ENCODE peak calls at places on chromosomes 13 and 19, in six cellular contexts. U is uterus, V is IMR-90, K is HCT116, F is stomach, E is breast epithelium. S is an unnamed sample.

GRCh38 chr13:51801631-51802099 is 2.3 kb downstream of the DHRS12 start:
- DNase-seq in U (peak; percentile 60), V (no peak), K (no peak), F (peak; percentile 92), E (peak; percentile 78), S (peak; percentile 81)

GRCh38 chr13:71240906-71241305 is 626.1 kb downstream of the DACH1 start:
- DNase-seq in U (no peak), V (no peak), K (no peak), F (no peak), E (no peak), S (no peak)

GRCh38 chr19:6667114-6667627 is 2.8 kb downstream of the TNFSF14 start:
- DNase-seq in U (no peak), V (no peak), K (no peak), F (no peak), E (no peak), S (peak; percentile 26)

GRCh38 chr19:55650602-55651230 is 2.7 kb downstream of the CCDC106 start:
- DNase-seq in U (no peak), V (no peak), K (no peak), F (no peak), E (no peak), S (no peak)

GRCh38 chr13:73975767-73976166 is 158.4 kb downstream of the KLF12 start:
- DNase-seq in U (no peak), V (no peak), K (no peak), F (no peak), E (no peak), S (no peak)

GRCh38 chr13:105599477-105600037 is 935.9 kb downstream of the EFNB2 start:
- DNase-seq in U (no peak), V (no peak), K (no peak), F (no peak), E (no peak), S (no peak)

GRCh38 chr19:22545751-22546150 is 88.4 kb upstream of the ZNF492 start:
- DNase-seq in U (peak; percentile 58), V (no peak), K (peak; percentile 8), F (no peak), E (peak; percentile 68), S (no peak)

GRCh38 chr13:30107536-30108136 is 199.7 kb downstream of the KATNAL1 start:
- DNase-seq in U (no peak), V (peak; percentile 84), K (no peak), F (peak; percentile 37), E (no peak), S (no peak)

GRCh38 chr13:80787604-80788003 is 446.7 kb upstream of the SPRY2 start:
- DNase-seq in U (no peak), V (no peak), K (no peak), F (no peak), E (no peak), S (no peak)

GRCh38 chr19:12676928-12677327 is 4.8 kb downstream of the DHPS start:
- DNase-seq in U (no peak), V (no peak), K (no peak), F (no peak), E (no peak), S (no peak)

GRCh38 chr19:50777830-50778303 is 7.6 kb downstream of the GPR32 start:
- DNase-seq in U (no peak), V (peak; percentile 14), K (no peak), F (no peak), E (no peak), S (no peak)

GRCh38 chr13:114088863-114089262 is 43.6 kb downstream of the RASA3 start:
- DNase-seq in U (no peak), V (no peak), K (no peak), F (no peak), E (no peak), S (peak; percentile 32)

GRCh38 chr13:44156294-44156658 is 217.3 kb upstream of the SERP2 start:
- DNase-seq in U (no peak), V (no peak), K (no peak), F (no peak), E (no peak), S (no peak)

GRCh38 chr13:23440821-23441608 is 7.5 kb upstream of the SACS start:
- DNase-seq in U (no peak), V (peak; percentile 15), K (no peak), F (no peak), E (no peak), S (peak; percentile 33)

GRCh38 chr13:111039735-111040134 is 75.4 kb upstream of the ARHGEF7 start:
- DNase-seq in U (no peak), V (no peak), K (no peak), F (no peak), E (no peak), S (no peak)

GRCh38 chr19:35935911-35936737 is at the start of gene LRFN3:
- DNase-seq in U (peak; percentile 75), V (peak; percentile 66), K (peak; percentile 57), F (peak; percentile 81), E (peak; percentile 32), S (peak; percentile 68)

GRCh38 chr19:10418281-10419199 is 1.8 kb upstream of the PDE4A start:
- DNase-seq in U (no peak), V (no peak), K (no peak), F (no peak), E (no peak), S (no peak)

GRCh38 chr19:50485284-50485955 is 8.8 kb upstream of the GARIN5A start:
- DNase-seq in U (no peak), V (no peak), K (no peak), F (no peak), E (no peak), S (no peak)

GRCh38 chr13:91245283-91245682 is 102.2 kb upstream of the MIR17HG start:
- DNase-seq in U (no peak), V (no peak), K (no peak), F (no peak), E (no peak), S (no peak)

GRCh38 chr13:32902898-32903297 is 113.3 kb upstream of the KL start:
- DNase-seq in U (peak; percentile 39), V (peak; percentile 23), K (no peak), F (peak; percentile 44), E (peak; percentile 24), S (peak; percentile 81)

GRCh38 chr19:58519087-58519354 is 589 bp downstream of the ZBTB45 start:
- DNase-seq in U (peak; percentile 49), V (peak; percentile 74), K (no peak), F (peak; percentile 59), E (peak; percentile 53), S (peak; percentile 66)

GRCh38 chr13:39321578-39321977 is 281.4 kb downstream of the LHFPL6 start:
- DNase-seq in U (no peak), V (peak; percentile 13), K (no peak), F (no peak), E (no peak), S (peak; percentile 33)

GRCh38 chr13:75895168-75895567 is 259.0 kb downstream of the LMO7 start:
- DNase-seq in U (no peak), V (no peak), K (no peak), F (no peak), E (no peak), S (no peak)

GRCh38 chr19:51357952-51358351 is 8.2 kb downstream of the ETFB start:
- DNase-seq in U (no peak), V (no peak), K (no peak), F (no peak), E (no peak), S (no peak)

GRCh38 chr13:112032186-112032835 is 34.6 kb upstream of the SOX1 start:
- DNase-seq in U (no peak), V (peak; percentile 1), K (no peak), F (no peak), E (peak; percentile 27), S (no peak)

GRCh38 chr13:27830010-27830409 is 37.7 kb downstream of the GSX1 start:
- DNase-seq in U (no peak), V (no peak), K (peak; percentile 32), F (peak; percentile 72), E (no peak), S (peak; percentile 38)

GRCh38 chr19:383922-384800 is 24.8 kb downstream of the C2CD4C start:
- DNase-seq in U (no peak), V (no peak), K (no peak), F (peak; percentile 40), E (peak; percentile 12), S (no peak)
- H3K9me3 ChIP-seq in U (no peaks in the 10 kb centered on the region), V (no peaks in the 10 kb centered on the region), K (no peaks in the 10 kb centered on the region), F (no peaks in the 10 kb centered on the region), E (no peaks in the 10 kb centered on the region), S (no peaks in the 10 kb centered on the region)

GRCh38 chr19:47200530-47200929 is 30.5 kb downstream of the BBC3 start:
- DNase-seq in U (no peak), V (no peak), K (no peak), F (no peak), E (no peak), S (no peak)

GRCh38 chr19:47197141-47197540 is 33.9 kb downstream of the BBC3 start:
- DNase-seq in U (no peak), V (no peak), K (no peak), F (no peak), E (no peak), S (no peak)

GRCh38 chr19:47190167-47190727 is 40.8 kb downstream of the BBC3 start:
- DNase-seq in U (peak; percentile 47), V (peak; percentile 71), K (peak; percentile 93), F (peak; percentile 90), E (peak; percentile 48), S (no peak)

GRCh38 chr19:47195462-47195861 is 35.5 kb downstream of the BBC3 start:
- DNase-seq in U (no peak), V (no peak), K (no peak), F (no peak), E (no peak), S (no peak)
- TF ChIP-seq POLR2A in U (no peak), V (no peak), K (no peak), F (no peak), E (no peak), S (no peak)

DNA sequence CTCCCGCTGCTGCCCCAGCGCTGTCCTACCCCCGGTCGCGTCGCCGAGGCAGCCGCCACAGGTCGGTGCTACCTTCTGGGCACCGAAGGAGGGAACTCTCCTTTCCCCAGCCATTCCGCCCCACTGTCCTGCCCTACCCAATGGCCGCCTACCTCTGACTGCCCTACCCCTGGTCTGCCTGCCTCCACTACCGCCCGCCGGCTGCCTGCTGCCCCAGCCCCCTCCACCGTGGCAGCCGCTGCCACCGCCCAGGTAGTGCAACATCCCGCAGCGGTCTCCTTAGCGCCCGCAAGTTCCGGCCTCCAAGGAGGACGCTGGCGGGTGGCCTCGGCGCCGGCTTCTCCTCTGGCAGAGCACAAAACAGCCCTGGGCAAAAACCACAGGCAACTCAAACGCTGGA is 1303.1 kb downstream of the UQCRFS1 start:
- DNase-seq in U (no peak), V (no peak), K (no peak), F (no peak), E (no peak), S (no peak)
- H3K9me3 ChIP-seq in U (no peaks in the 10 kb centered on the region), V (peaks cover 36% of the 10 kb centered on the region), K (peaks cover 20% of the 10 kb centered on the region), F (no peaks in the 10 kb centered on the region), E (peaks cover 2% of the 10 kb centered on the region), S (no peaks in the 10 kb centered on the region)

DNA sequence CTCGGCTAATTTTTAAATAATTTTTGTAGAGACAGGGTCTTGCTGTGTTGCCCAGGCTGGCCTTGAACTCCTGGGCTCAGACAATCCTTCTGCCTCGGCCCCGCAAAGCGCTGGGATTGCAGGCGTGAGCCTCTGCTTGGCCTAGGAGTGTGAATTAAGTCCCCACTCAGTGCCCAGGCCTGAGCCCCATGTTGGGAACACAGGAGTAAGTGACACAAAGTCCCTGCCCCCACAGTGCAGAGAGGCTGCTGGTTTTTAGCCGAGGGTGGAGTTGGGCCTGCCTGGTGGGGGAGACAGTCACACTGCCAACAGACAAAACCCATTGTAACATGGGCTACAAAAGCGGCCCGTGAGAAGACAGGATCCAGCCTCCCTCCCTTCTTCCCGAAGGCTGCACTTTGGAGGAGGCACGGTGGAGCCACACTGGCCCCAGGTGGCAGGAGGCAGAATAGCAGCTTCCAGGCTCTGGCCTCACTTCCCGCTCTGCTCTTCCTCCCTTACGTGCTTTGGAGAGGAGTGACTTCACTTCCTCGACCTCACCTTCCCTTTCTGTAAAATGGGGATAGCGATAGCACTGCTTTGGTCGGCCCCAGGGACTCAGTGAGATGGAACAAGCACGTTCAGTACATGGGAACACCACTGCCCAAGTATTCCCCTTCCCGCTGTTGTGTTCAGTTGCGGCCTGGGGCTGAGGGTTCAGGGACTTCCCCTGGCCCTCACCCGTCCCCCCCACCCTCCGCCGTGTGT is 15.2 kb upstream of the EHD2 start:
- DNase-seq in U (peak; percentile 83), V (peak; percentile 76), K (peak; percentile 68), F (peak; percentile 79), E (peak; percentile 60), S (peak; percentile 74)
- TF ChIP-seq POLR2A in U (no peak), V (peak; percentile 48), K (no peak), F (no peak), E (no peak), S (no peak)